ENCODE peak calls at places on chromosome 15, in six cellular contexts. A is adipocyte; K is EH; M is effector CD4-positive, alpha-beta T cell; E is DMS153; Q is retina. R is an unnamed sample.

GRCh38 chr15:65877752-65878151 is 8.5 kb downstream of the RAB11A start:
- DNase-seq in A (no peak), K (no peak), M (no peak), E (no peak), Q (no peak), R (no peak)

GRCh38 chr15:60673156-60673555 is 194.2 kb upstream of the ICE2 start:
- DNase-seq in A (no peak), K (no peak), M (no peak), E (no peak), Q (no peak), R (no peak)

GRCh38 chr15:39183177-39183881 is 397.6 kb upstream of the THBS1 start:
- DNase-seq in A (peak), K (no peak), M (no peak), E (no peak), Q (no peak), R (no peak)

GRCh38 chr15:90013503-90013937 is 12.4 kb downstream of the ZNF710 start:
- DNase-seq in A (no peak), K (no peak), M (no peak), E (no peak), Q (no peak), R (no peak)

GRCh38 chr15:68352401-68353062 is 75.0 kb downstream of the FEM1B start:
- DNase-seq in A (peak), K (peak), M (no peak), E (no peak), Q (no peak), R (peak)

GRCh38 chr15:31338879-31339557 is 12.4 kb downstream of the KLF13 start:
- DNase-seq in A (peak), K (peak), M (no peak), E (no peak), Q (no peak), R (no peak)

GRCh38 chr15:26720546-26720945 is 52.3 kb downstream of the GABRB3 start:
- DNase-seq in A (no peak), K (no peak), M (no peak), E (no peak), Q (no peak), R (no peak)

GRCh38 chr15:75817151-75817935 is 25.9 kb upstream of the UBE2Q2 start:
- DNase-seq in A (peak), K (peak), M (no peak), E (no peak), Q (no peak), R (no peak)

GRCh38 chr15:95644476-95644875 is 686.0 kb upstream of the NR2F2 start:
- DNase-seq in A (peak), K (peak), M (no peak), E (no peak), Q (no peak), R (no peak)

GRCh38 chr15:45157974-45158373 is 28.2 kb downstream of the DUOX1 start:
- DNase-seq in A (peak), K (peak), M (no peak), E (no peak), Q (no peak), R (no peak)

GRCh38 chr15:58462547-58462946 is 30.8 kb downstream of the LIPC start:
- DNase-seq in A (no peak), K (no peak), M (no peak), E (peak), Q (no peak), R (peak)

GRCh38 chr15:52780172-52780980 is 9.8 kb downstream of the ONECUT1 start:
- DNase-seq in A (peak), K (peak), M (peak), E (no peak), Q (peak), R (peak)

GRCh38 chr15:90558182-90558581 is 28.5 kb downstream of the CRTC3 start:
- DNase-seq in A (peak), K (peak), M (no peak), E (no peak), Q (no peak), R (peak)

GRCh38 chr15:61796056-61796455 is 264.2 kb downstream of the VPS13C start:
- DNase-seq in A (peak), K (peak), M (no peak), E (no peak), Q (no peak), R (no peak)

GRCh38 chr15:68354923-68355322 is 77.0 kb downstream of the ITGA11 start:
- DNase-seq in A (peak), K (peak), M (no peak), E (no peak), Q (no peak), R (no peak)

GRCh38 chr15:61459785-61460707 is 230.9 kb upstream of the RORA start:
- DNase-seq in A (peak), K (peak), M (no peak), E (no peak), Q (no peak), R (peak)

GRCh38 chr15:39709941-39710340 is 72.7 kb downstream of the FSIP1 start:
- DNase-seq in A (no peak), K (no peak), M (no peak), E (no peak), Q (no peak), R (no peak)

GRCh38 chr15:69126054-69126469 is 34.4 kb upstream of the GLCE start:
- DNase-seq in A (peak), K (peak), M (no peak), E (peak), Q (no peak), R (no peak)

GRCh38 chr15:71276355-71276665 is 161.0 kb downstream of the THSD4 start:
- DNase-seq in A (no peak), K (no peak), M (no peak), E (no peak), Q (no peak), R (no peak)

GRCh38 chr15:80183886-80184285 is 31.1 kb downstream of the FAH start:
- DNase-seq in A (no peak), K (no peak), M (no peak), E (no peak), Q (peak), R (no peak)

R was measured in LNCaP clone FGC.